ENCODE peak calls at places on chromosome 13, in four cellular contexts. U is HS-5; L is stimulated activated effector memory CD8-positive, alpha-beta T cell treated with anti-CD3 and anti-CD28 coated beads, Interleukin-12 subunit alpha, Interleukin-12 subunit beta, amount 100 ng/mL, for 72 hours; I is GF-D8. K is an unnamed sample.

GRCh38 chr13:101514100-101514499 is 61.6 kb downstream of the ITGBL1 start:
- DNase-seq in I (no peak), L (no peak), U (no peak), K (no peak)

GRCh38 chr13:26423634-26424033 is 133.8 kb upstream of the WASF3 start:
- DNase-seq in I (no peak), L (no peak), U (no peak), K (no peak)

GRCh38 chr13:97219226-97219625 is 2.9 kb upstream of the MBNL2 start:
- DNase-seq in I (no peak), L (no peak), U (no peak), K (no peak)

GRCh38 chr13:52010890-52011689 is at the start of gene ATP7B:
- DNase-seq in I (no peak), L (no peak), U (no peak), K (no peak)

GRCh38 chr13:53200498-53201453 is 172.2 kb downstream of the OLFM4 start:
- DNase-seq in I (no peak), L (no peak), U (no peak), K (no peak)

GRCh38 chr13:30111810-30112209 is 195.5 kb downstream of the KATNAL1 start:
- DNase-seq in L (no peak), U (no peak), I (no peak), K (no peak)

GRCh38 chr13:113904411-113904810 is 40.5 kb upstream of the GAS6 start:
- DNase-seq in U (no peak), L (no peak), I (no peak), K (no peak)

GRCh38 chr13:89401209-89401810 is 1730.1 kb downstream of the SLITRK5 start:
- DNase-seq in L (no peak), U (peak; percentile 37), I (peak; percentile 48), K (peak; percentile 43)

GRCh38 chr13:89457977-89458376 is 1786.8 kb downstream of the SLITRK5 start:
- DNase-seq in I (no peak), U (peak; percentile 64), L (no peak), K (no peak)

GRCh38 chr13:42968906-42969305 is 23.1 kb downstream of the EPSTI1 start:
- DNase-seq in U (no peak), L (no peak), I (no peak), K (no peak)

GRCh38 chr13:50208826-50209335 is 193.6 kb downstream of the KCNRG start:
- DNase-seq in L (no peak), U (no peak), I (peak; percentile 63), K (peak; percentile 93)

GRCh38 chr13:59099182-59099950 is 1064.4 kb downstream of the DIAPH3 start:
- DNase-seq in L (no peak), I (no peak), U (no peak), K (no peak)

GRCh38 chr13:100490692-100491091 is 97.9 kb downstream of the GGACT start:
- DNase-seq in I (no peak), L (no peak), U (no peak), K (no peak)

GRCh38 chr13:110421696-110422395 is 114.8 kb downstream of the COL4A2 start:
- DNase-seq in I (peak; percentile 96), L (no peak), U (no peak), K (no peak)

GRCh38 chr13:69589531-69589930 is 518.1 kb upstream of the ATXN8OS start:
- DNase-seq in L (no peak), U (no peak), I (no peak), K (no peak)

GRCh38 chr13:98284677-98285076 is 107.6 kb upstream of the RNF113B start:
- DNase-seq in L (no peak), I (no peak), U (no peak), K (no peak)

K was measured in HL-60.